ENCODE peak calls at places on chromosomes 2 and 18, in eight cellular contexts. One of them, this sample, is unnamed.

GRCh38 chr2:179036353-179036905 is 13.5 kb downstream of the CCDC141 start:
- DNase-seq in adrenal gland: no peak
- DNase-seq in endodermal cell: no peak
- DNase-seq in esophagus squamous epithelium: no peak
- DNase-seq in MM.1S: no peak
- DNase-seq in WERI-Rb-1: no peak
- DNase-seq in gastrocnemius medialis: no peak
- DNase-seq in A549: no peak
- DNase-seq in this sample: no peak

GRCh38 chr2:118557016-118557415 is 290.4 kb downstream of the EN1 start:
- DNase-seq in adrenal gland: no peak
- DNase-seq in endodermal cell: no peak
- DNase-seq in esophagus squamous epithelium: no peak
- DNase-seq in MM.1S: no peak
- DNase-seq in WERI-Rb-1: no peak
- DNase-seq in gastrocnemius medialis: no peak
- DNase-seq in A549: no peak
- DNase-seq in this sample: no peak

GRCh38 chr18:48249841-48250240 is 159.3 kb downstream of the ZBTB7C start:
- DNase-seq in adrenal gland: no peak
- DNase-seq in endodermal cell: no peak
- DNase-seq in esophagus squamous epithelium: no peak
- DNase-seq in MM.1S: no peak
- DNase-seq in WERI-Rb-1: no peak
- DNase-seq in gastrocnemius medialis: no peak
- DNase-seq in A549: no peak
- DNase-seq in this sample: no peak

GRCh38 chr2:3630631-3631030 is 27.4 kb upstream of the ALLC start:
- DNase-seq in adrenal gland: peak
- DNase-seq in endodermal cell: no peak
- DNase-seq in esophagus squamous epithelium: no peak
- DNase-seq in MM.1S: no peak
- DNase-seq in WERI-Rb-1: no peak
- DNase-seq in gastrocnemius medialis: no peak
- DNase-seq in A549: no peak
- DNase-seq in this sample: no peak

GRCh38 chr2:234674781-234675201 is 177.9 kb upstream of the ARL4C start:
- DNase-seq in adrenal gland: peak
- DNase-seq in endodermal cell: peak
- DNase-seq in esophagus squamous epithelium: no peak
- DNase-seq in MM.1S: no peak
- DNase-seq in WERI-Rb-1: no peak
- DNase-seq in gastrocnemius medialis: no peak
- DNase-seq in A549: peak
- DNase-seq in this sample: peak

GRCh38 chr2:148888003-148888501 is 13.0 kb downstream of the KIF5C start:
- DNase-seq in adrenal gland: peak
- DNase-seq in endodermal cell: peak
- DNase-seq in esophagus squamous epithelium: no peak
- DNase-seq in MM.1S: no peak
- DNase-seq in WERI-Rb-1: no peak
- DNase-seq in gastrocnemius medialis: no peak
- DNase-seq in A549: no peak
- DNase-seq in this sample: peak

GRCh38 chr18:269480-270090 is 1.7 kb upstream of the THOC1 start:
- DNase-seq in adrenal gland: no peak
- DNase-seq in endodermal cell: no peak
- DNase-seq in esophagus squamous epithelium: no peak
- DNase-seq in MM.1S: no peak
- DNase-seq in WERI-Rb-1: no peak
- DNase-seq in gastrocnemius medialis: no peak
- DNase-seq in A549: no peak
- DNase-seq in this sample: no peak

GRCh38 chr2:226664140-226664539 is 135.5 kb downstream of the IRS1 start:
- DNase-seq in adrenal gland: peak
- DNase-seq in endodermal cell: no peak
- DNase-seq in esophagus squamous epithelium: no peak
- DNase-seq in MM.1S: no peak
- DNase-seq in WERI-Rb-1: no peak
- DNase-seq in gastrocnemius medialis: peak
- DNase-seq in A549: no peak
- DNase-seq in this sample: no peak

GRCh38 chr2:120625865-120626560 is 109.7 kb upstream of the GLI2 start:
- DNase-seq in adrenal gland: no peak
- DNase-seq in endodermal cell: peak
- DNase-seq in esophagus squamous epithelium: no peak
- DNase-seq in MM.1S: no peak
- DNase-seq in WERI-Rb-1: no peak
- DNase-seq in gastrocnemius medialis: no peak
- DNase-seq in A549: no peak
- DNase-seq in this sample: no peak

GRCh38 chr2:29459445-29460179 is 344.4 kb downstream of the CLIP4 start:
- DNase-seq in adrenal gland: no peak
- DNase-seq in endodermal cell: no peak
- DNase-seq in esophagus squamous epithelium: no peak
- DNase-seq in MM.1S: no peak
- DNase-seq in WERI-Rb-1: no peak
- DNase-seq in gastrocnemius medialis: no peak
- DNase-seq in A549: no peak
- DNase-seq in this sample: peak

GRCh38 chr18:48743046-48743445 is 204.2 kb downstream of the CTIF start:
- DNase-seq in adrenal gland: peak
- DNase-seq in endodermal cell: no peak
- DNase-seq in esophagus squamous epithelium: peak
- DNase-seq in MM.1S: no peak
- DNase-seq in WERI-Rb-1: no peak
- DNase-seq in gastrocnemius medialis: peak
- DNase-seq in A549: no peak
- DNase-seq in this sample: peak

GRCh38 chr18:39421319-39421718 is 1855.7 kb upstream of the CELF4 start:
- DNase-seq in adrenal gland: no peak
- DNase-seq in endodermal cell: no peak
- DNase-seq in esophagus squamous epithelium: no peak
- DNase-seq in MM.1S: no peak
- DNase-seq in WERI-Rb-1: no peak
- DNase-seq in gastrocnemius medialis: no peak
- DNase-seq in A549: no peak
- DNase-seq in this sample: no peak

GRCh38 chr2:74849228-74849892 is 15.4 kb downstream of the HK2 start:
- DNase-seq in adrenal gland: peak
- DNase-seq in endodermal cell: peak
- DNase-seq in esophagus squamous epithelium: no peak
- DNase-seq in MM.1S: peak
- DNase-seq in WERI-Rb-1: no peak
- DNase-seq in gastrocnemius medialis: peak
- DNase-seq in A549: no peak
- DNase-seq in this sample: no peak

GRCh38 chr2:227163998-227164744 is at the start of the genes COL4A3 and COL4A4:
- DNase-seq in adrenal gland: peak
- DNase-seq in endodermal cell: peak
- DNase-seq in esophagus squamous epithelium: no peak
- DNase-seq in MM.1S: peak
- DNase-seq in WERI-Rb-1: peak
- DNase-seq in gastrocnemius medialis: peak
- DNase-seq in A549: peak
- DNase-seq in this sample: no peak

GRCh38 chr18:475202-475624 is 25.3 kb downstream of the COLEC12 start:
- DNase-seq in adrenal gland: no peak
- DNase-seq in endodermal cell: peak
- DNase-seq in esophagus squamous epithelium: no peak
- DNase-seq in MM.1S: no peak
- DNase-seq in WERI-Rb-1: no peak
- DNase-seq in gastrocnemius medialis: no peak
- DNase-seq in A549: no peak
- DNase-seq in this sample: peak

GRCh38 chr2:169715379-169716228 is 18.0 kb upstream of the KLHL23 start:
- DNase-seq in adrenal gland: peak
- DNase-seq in endodermal cell: peak
- DNase-seq in esophagus squamous epithelium: no peak
- DNase-seq in MM.1S: no peak
- DNase-seq in WERI-Rb-1: no peak
- DNase-seq in gastrocnemius medialis: no peak
- DNase-seq in A549: no peak
- DNase-seq in this sample: peak

GRCh38 chr2:241300000-241300399 is 15.5 kb downstream of the HDLBP start:
- DNase-seq in adrenal gland: no peak
- DNase-seq in endodermal cell: no peak
- DNase-seq in esophagus squamous epithelium: no peak
- DNase-seq in MM.1S: no peak
- DNase-seq in WERI-Rb-1: peak
- DNase-seq in gastrocnemius medialis: no peak
- DNase-seq in A549: no peak
- DNase-seq in this sample: no peak

GRCh38 chr2:31696068-31696467 is 115.3 kb upstream of the SRD5A2 start:
- DNase-seq in adrenal gland: no peak
- DNase-seq in endodermal cell: no peak
- DNase-seq in esophagus squamous epithelium: no peak
- DNase-seq in MM.1S: no peak
- DNase-seq in WERI-Rb-1: no peak
- DNase-seq in gastrocnemius medialis: no peak
- DNase-seq in A549: peak
- DNase-seq in this sample: no peak

GRCh38 chr2:31693882-31694281 is 113.1 kb upstream of the SRD5A2 start:
- DNase-seq in adrenal gland: no peak
- DNase-seq in endodermal cell: no peak
- DNase-seq in esophagus squamous epithelium: no peak
- DNase-seq in MM.1S: no peak
- DNase-seq in WERI-Rb-1: no peak
- DNase-seq in gastrocnemius medialis: no peak
- DNase-seq in A549: peak
- DNase-seq in this sample: peak

GRCh38 chr2:31694444-31694843 is 113.7 kb upstream of the SRD5A2 start:
- DNase-seq in adrenal gland: no peak
- DNase-seq in endodermal cell: no peak
- DNase-seq in esophagus squamous epithelium: no peak
- DNase-seq in MM.1S: peak
- DNase-seq in WERI-Rb-1: no peak
- DNase-seq in gastrocnemius medialis: no peak
- DNase-seq in A549: peak
- DNase-seq in this sample: no peak
- TF ChIP-seq CTCF in adrenal gland: no peak
- TF ChIP-seq CTCF in endodermal cell: peak
- TF ChIP-seq CTCF in esophagus squamous epithelium: peak
- TF ChIP-seq CTCF in MM.1S: peak
- TF ChIP-seq CTCF in WERI-Rb-1: peak
- TF ChIP-seq CTCF in gastrocnemius medialis: no peak
- TF ChIP-seq CTCF in A549: peak
- TF ChIP-seq CTCF in this sample: no peak

GRCh38 chr2:43100362-43100882 is 126.0 kb downstream of the ZFP36L2 start:
- DNase-seq in adrenal gland: no peak
- DNase-seq in endodermal cell: no peak
- DNase-seq in esophagus squamous epithelium: no peak
- DNase-seq in MM.1S: no peak
- DNase-seq in WERI-Rb-1: peak
- DNase-seq in gastrocnemius medialis: no peak
- DNase-seq in A549: no peak
- DNase-seq in this sample: no peak
- H3K4me3 ChIP-seq in adrenal gland: no peak
- H3K4me3 ChIP-seq in endodermal cell: no peak
- H3K4me3 ChIP-seq in esophagus squamous epithelium: peak
- H3K4me3 ChIP-seq in MM.1S: no peak
- H3K4me3 ChIP-seq in WERI-Rb-1: peak
- H3K4me3 ChIP-seq in gastrocnemius medialis: peak
- H3K4me3 ChIP-seq in A549: no peak
- H3K4me3 ChIP-seq in this sample: no peak

DNA sequence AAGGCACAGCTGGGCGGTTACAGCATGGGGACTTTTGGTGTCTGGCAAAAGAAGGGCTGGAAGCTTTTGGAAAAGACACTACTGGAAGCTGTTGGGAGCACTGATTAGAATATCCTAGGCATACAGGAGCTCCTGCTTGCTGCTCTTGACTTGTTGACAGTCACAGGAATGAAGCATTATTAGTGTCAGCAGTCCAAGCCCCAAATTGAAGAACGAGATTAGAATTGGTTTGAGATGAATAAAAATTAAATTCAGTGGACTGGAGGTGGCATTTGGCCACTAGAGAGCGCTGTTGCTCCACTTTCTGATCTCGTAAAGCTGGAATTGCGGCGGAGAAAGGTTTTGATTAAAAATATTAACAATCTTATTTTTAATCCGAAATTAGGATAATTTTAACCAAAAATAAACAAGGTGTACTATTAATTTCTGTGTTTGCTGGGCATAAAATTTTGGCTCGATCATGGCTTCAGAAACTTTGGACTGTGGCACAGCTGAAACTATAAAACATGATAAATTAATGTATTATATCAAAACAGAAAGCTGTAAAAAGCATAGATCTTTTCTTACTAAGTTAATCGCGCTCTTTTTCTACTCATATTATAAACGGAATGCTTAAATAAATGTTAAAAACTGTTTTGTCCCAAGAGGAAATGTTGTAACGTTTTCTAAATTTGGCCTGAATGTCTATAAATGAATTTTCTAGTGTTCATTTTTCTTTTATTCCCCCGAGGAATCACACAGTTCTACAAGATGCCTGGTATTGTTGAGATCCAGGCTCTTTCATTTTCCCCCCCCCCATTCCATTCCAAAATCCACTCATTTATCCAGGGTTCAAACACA is 2.4 kb upstream of the HOXD8 start:
- DNase-seq in adrenal gland: peak
- DNase-seq in endodermal cell: peak
- DNase-seq in esophagus squamous epithelium: no peak
- DNase-seq in MM.1S: peak
- DNase-seq in WERI-Rb-1: no peak
- DNase-seq in gastrocnemius medialis: peak
- DNase-seq in A549: peak
- DNase-seq in this sample: peak
- TF ChIP-seq CTCF in adrenal gland: peak
- TF ChIP-seq CTCF in endodermal cell: peak
- TF ChIP-seq CTCF in esophagus squamous epithelium: peak
- TF ChIP-seq CTCF in MM.1S: peak
- TF ChIP-seq CTCF in WERI-Rb-1: peak
- TF ChIP-seq CTCF in gastrocnemius medialis: peak
- TF ChIP-seq CTCF in A549: peak
- TF ChIP-seq CTCF in this sample: peak

GRCh38 chr2:68428132-68428531 is 39.0 kb downstream of the FBXO48 start:
- DNase-seq in adrenal gland: no peak
- DNase-seq in endodermal cell: no peak
- DNase-seq in esophagus squamous epithelium: no peak
- DNase-seq in MM.1S: no peak
- DNase-seq in WERI-Rb-1: no peak
- DNase-seq in gastrocnemius medialis: no peak
- DNase-seq in A549: no peak
- DNase-seq in this sample: no peak

GRCh38 chr2:68428746-68429145 is 38.3 kb downstream of the FBXO48 start:
- DNase-seq in adrenal gland: no peak
- DNase-seq in endodermal cell: no peak
- DNase-seq in esophagus squamous epithelium: no peak
- DNase-seq in MM.1S: no peak
- DNase-seq in WERI-Rb-1: no peak
- DNase-seq in gastrocnemius medialis: no peak
- DNase-seq in A549: no peak
- DNase-seq in this sample: no peak

GRCh38 chr2:68425503-68425902 is 41.6 kb downstream of the FBXO48 start:
- DNase-seq in adrenal gland: no peak
- DNase-seq in endodermal cell: no peak
- DNase-seq in esophagus squamous epithelium: no peak
- DNase-seq in MM.1S: no peak
- DNase-seq in WERI-Rb-1: no peak
- DNase-seq in gastrocnemius medialis: no peak
- DNase-seq in A549: no peak
- DNase-seq in this sample: no peak

GRCh38 chr2:68426885-68427579 is 40.1 kb downstream of the FBXO48 start:
- DNase-seq in adrenal gland: no peak
- DNase-seq in endodermal cell: no peak
- DNase-seq in esophagus squamous epithelium: no peak
- DNase-seq in MM.1S: peak
- DNase-seq in WERI-Rb-1: no peak
- DNase-seq in gastrocnemius medialis: no peak
- DNase-seq in A549: peak
- DNase-seq in this sample: peak

GRCh38 chr2:68426446-68426845 is 40.6 kb downstream of the FBXO48 start:
- DNase-seq in adrenal gland: no peak
- DNase-seq in endodermal cell: no peak
- DNase-seq in esophagus squamous epithelium: no peak
- DNase-seq in MM.1S: no peak
- DNase-seq in WERI-Rb-1: no peak
- DNase-seq in gastrocnemius medialis: no peak
- DNase-seq in A549: no peak
- DNase-seq in this sample: no peak
- H3K4me3 ChIP-seq in adrenal gland: no peak
- H3K4me3 ChIP-seq in endodermal cell: no peak
- H3K4me3 ChIP-seq in esophagus squamous epithelium: no peak
- H3K4me3 ChIP-seq in MM.1S: no peak
- H3K4me3 ChIP-seq in WERI-Rb-1: no peak
- H3K4me3 ChIP-seq in gastrocnemius medialis: no peak
- H3K4me3 ChIP-seq in A549: no peak
- H3K4me3 ChIP-seq in this sample: no peak